ENCODE peak calls at places on chromosomes 4 and X, in five cellular contexts. H is GM13976, K is HFF-Myc, W is BE2C, P is PC-3. U is an unnamed sample.

GRCh38 chr4:16875487-16875886 is 23.0 kb downstream of the LDB2 start:
- DNase-seq in H (no peak), K (peak; percentile 45), W (peak; percentile 46), P (no peak), U (no peak)

GRCh38 chrX:64151911-64152310 is 53.6 kb downstream of the AMER1 start:
- DNase-seq in H (no peak), K (no peak), W (no peak), P (no peak), U (no peak)

GRCh38 chrX:18291006-18291545 is 63.4 kb downstream of the SCML2 start:
- DNase-seq in H (no peak), K (peak; percentile 5), W (no peak), P (no peak), U (no peak)

GRCh38 chr4:164204434-164204833 is 549.5 kb upstream of the SMIM31 start:
- DNase-seq in H (no peak), K (no peak), W (no peak), P (peak; percentile 92), U (peak; percentile 48)

GRCh38 chr4:154033921-154034320 is 245.0 kb upstream of the SFRP2 start:
- DNase-seq in H (no peak), K (no peak), W (no peak), P (no peak), U (no peak)

GRCh38 chr4:145278341-145279121 is 98.1 kb upstream of the OTUD4 start:
- DNase-seq in H (peak; percentile 28), K (peak; percentile 44), W (no peak), P (peak; percentile 60), U (no peak)

GRCh38 chr4:38837849-38838248 is 18.8 kb downstream of the TLR6 start:
- DNase-seq in H (no peak), K (no peak), W (no peak), P (peak; percentile 60), U (no peak)

GRCh38 chr4:122764071-122764807 is 31.7 kb downstream of the BBS12 start:
- DNase-seq in H (no peak), K (peak; percentile 54), W (no peak), P (peak; percentile 53), U (no peak)

GRCh38 chrX:1006156-1006730 is 206.2 kb downstream of the CRLF2 start:
- DNase-seq in H (no peak), K (no peak), W (no peak), P (no peak), U (peak; percentile 18)

DNA sequence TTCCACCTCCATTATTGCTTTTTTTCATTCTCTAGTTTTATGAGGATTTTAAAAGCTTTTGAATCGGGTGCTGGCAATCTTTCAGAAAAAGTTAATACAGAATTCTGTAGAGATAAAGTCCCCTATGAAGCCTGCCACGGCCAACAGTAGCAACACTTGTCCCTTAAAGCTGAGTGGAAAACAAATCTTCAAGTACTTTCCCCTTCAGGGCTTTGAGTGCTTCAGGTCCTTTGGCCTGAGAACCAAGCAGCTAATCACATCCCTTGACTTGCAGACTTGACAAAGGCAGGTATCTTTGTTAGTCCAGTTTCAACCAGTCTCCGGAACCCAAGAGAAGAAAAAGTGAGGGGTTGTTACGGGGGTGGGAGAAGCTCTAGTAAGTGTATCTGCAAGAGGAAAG is 144.4 kb downstream of the ATG4A start:
- DNase-seq in H (no peak), K (no peak), W (no peak), P (no peak), U (no peak)
- TF ChIP-seq CTCF in H (no peak), K (no peak), W (no peak), P (no peak), U (no peak)

GRCh38 chr4:107669068-107669467 is 51.0 kb downstream of the PAPSS1 start:
- DNase-seq in H (no peak), K (no peak), W (no peak), P (no peak), U (no peak)
- TF ChIP-seq CTCF in H (no peak), K (no peak), W (no peak), P (no peak), U (no peak)

GRCh38 chr4:183399166-183399565 is 45.3 kb upstream of the CDKN2AIP start:
- DNase-seq in H (no peak), K (no peak), W (no peak), P (no peak), U (no peak)
- TF ChIP-seq CTCF in H (no peak), K (no peak), W (no peak), P (no peak), U (no peak)

GRCh38 chr4:108650212-108651067 is at the start of gene OSTC:
- DNase-seq in H (peak; percentile 84), K (peak; percentile 88), W (peak; percentile 95), P (peak; percentile 89), U (peak; percentile 97)
- TF ChIP-seq CTCF in H (no peak), K (peak; percentile 19), W (peak; percentile 12), P (no peak), U (peak; percentile 42)

GRCh38 chr4:41930139-41930831 is 4.9 kb upstream of the TMEM33 start:
- DNase-seq in H (no peak), K (no peak), W (no peak), P (no peak), U (no peak)

GRCh38 chr4:41932988-41933387 is 2.2 kb upstream of the TMEM33 start:
- DNase-seq in H (no peak), K (no peak), W (no peak), P (no peak), U (no peak)

DNA sequence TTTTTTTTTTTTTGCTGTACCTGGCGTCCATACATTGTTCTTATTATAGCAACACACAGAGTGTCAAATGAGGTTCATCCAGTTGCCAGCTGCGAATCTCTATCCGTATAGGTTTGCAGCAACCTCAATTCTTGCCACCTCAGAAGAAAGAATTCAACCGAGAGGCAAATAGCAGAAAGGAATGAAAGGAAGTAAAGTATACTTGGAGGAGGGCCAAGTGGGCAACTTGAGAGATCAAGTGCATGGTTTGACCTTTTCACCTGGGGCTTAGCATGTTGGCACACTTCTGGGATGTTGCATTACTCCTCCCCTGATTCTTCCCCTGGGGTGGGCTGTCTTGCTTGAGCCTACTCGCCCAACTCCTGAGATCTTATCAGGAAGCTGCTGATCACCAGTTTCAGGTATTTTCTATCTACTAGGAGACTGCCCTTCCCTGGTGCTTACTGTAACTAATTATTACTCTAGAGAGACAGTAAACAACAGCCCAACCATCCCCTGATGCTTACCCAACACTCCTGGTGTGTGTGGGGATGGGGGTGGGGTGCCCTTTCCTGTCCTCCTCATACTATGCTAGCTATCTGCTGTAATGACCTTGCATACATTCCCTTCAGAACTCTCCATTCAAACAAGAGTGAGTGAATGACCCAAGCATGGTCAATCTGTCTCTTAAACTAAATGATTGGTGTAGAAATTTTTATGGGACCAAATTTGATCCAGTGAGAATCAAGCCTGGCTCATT is 7.3 kb upstream of the TMEM33 start:
- DNase-seq in H (no peak), K (no peak), W (no peak), P (no peak), U (no peak)
- TF ChIP-seq CTCF in H (no peak), K (no peak), W (no peak), P (no peak), U (no peak)

U was measured in endodermal cell.